ENCODE peak calls at places on chromosomes 3 and 15, in eight cellular contexts. T is activated CD8-positive, alpha-beta memory T cell treated with anti-CD3 and anti-CD28 coated beads, Interleukin-2, amount 50 U/mL, for 4 hours; F is HT1080; O is DMS 273 treated with DMSO at 0.1 percent for 48 hours; U is central memory CD8-positive, alpha-beta T cell; G is NB4; Y is DND-41; H is testis. N is an unnamed sample.

GRCh38 chr15:40115670-40116093 is 7.0 kb upstream of the BMF start:
- DNase-seq in F (peak), T (no peak), U (no peak), G (peak), O (no peak), H (peak), Y (peak), N (no peak)

GRCh38 chr3:195850857-195851531 is 39.3 kb upstream of the MUC4 start:
- DNase-seq in U (peak), Y (peak), G (peak), H (peak), O (peak), T (peak), F (peak), N (peak)

GRCh38 chr15:63476229-63476632 is 28.2 kb upstream of the USP3 start:
- DNase-seq in O (no peak), G (no peak), H (no peak), T (no peak), U (no peak), Y (no peak), F (peak), N (no peak)

GRCh38 chr3:51637941-51638471 is 33.0 kb upstream of the TEX264 start:
- DNase-seq in G (peak), T (no peak), F (peak), Y (peak), H (peak), O (peak), U (no peak), N (peak)

GRCh38 chr15:65414841-65415621 is 7.7 kb downstream of the IGDCC4 start:
- DNase-seq in T (no peak), U (no peak), O (peak), Y (no peak), F (no peak), H (peak), G (no peak), N (peak)

GRCh38 chr3:150248116-150248864 is 159.8 kb upstream of the TSC22D2 start:
- DNase-seq in O (no peak), G (no peak), F (peak), T (no peak), Y (no peak), U (no peak), H (no peak), N (no peak)

GRCh38 chr3:25468866-25469319 is 40.8 kb downstream of the RARB start:
- DNase-seq in Y (no peak), F (no peak), U (no peak), O (no peak), G (no peak), H (peak), T (no peak), N (no peak)

GRCh38 chr15:76178321-76178720 is 118.5 kb downstream of the TMEM266 start:
- DNase-seq in F (no peak), O (no peak), H (no peak), U (no peak), G (no peak), T (no peak), Y (no peak), N (no peak)

GRCh38 chr3:56467108-56467507 is 1.2 kb downstream of the ERC2 start:
- DNase-seq in F (peak), G (no peak), O (peak), H (peak), Y (no peak), U (no peak), T (no peak), N (peak)

GRCh38 chr3:15728766-15729165 is 69.0 kb downstream of the ANKRD28 start:
- DNase-seq in H (no peak), Y (no peak), T (no peak), G (no peak), U (no peak), O (no peak), F (no peak), N (no peak)

GRCh38 chr3:169390741-169391300 is 272.7 kb downstream of the MECOM start:
- DNase-seq in F (no peak), T (no peak), G (no peak), H (no peak), Y (no peak), O (peak), U (no peak), N (no peak)

GRCh38 chr3:64134882-64135281 is 90.4 kb downstream of the PRICKLE2 start:
- DNase-seq in G (no peak), H (no peak), F (no peak), T (no peak), U (no peak), Y (no peak), O (no peak), N (no peak)

GRCh38 chr3:10142707-10143560 is 1.4 kb downstream of the VHL start:
- DNase-seq in G (peak), O (no peak), Y (peak), F (no peak), U (no peak), H (no peak), T (no peak), N (no peak)

GRCh38 chr3:139564290-139564861 is 24.8 kb upstream of the RBP1 start:
- DNase-seq in O (peak), G (peak), F (no peak), H (peak), T (no peak), U (no peak), Y (no peak), N (peak)

GRCh38 chr15:34986326-34987181 is 1.5 kb downstream of the ZNF770 start:
- DNase-seq in H (no peak), G (no peak), O (no peak), T (no peak), U (no peak), F (no peak), Y (no peak), N (no peak)

GRCh38 chr3:136396916-136397315 is 146.8 kb downstream of the PCCB start:
- DNase-seq in T (no peak), Y (no peak), U (no peak), G (no peak), O (no peak), H (no peak), F (no peak), N (no peak)

GRCh38 chr3:9994086-9994844 is 7.6 kb upstream of the EMC3 start:
- DNase-seq in Y (no peak), H (no peak), T (no peak), U (no peak), G (no peak), F (no peak), O (no peak), N (no peak)

GRCh38 chr3:55434789-55435188 is 52.3 kb downstream of the WNT5A start:
- DNase-seq in U (no peak), T (no peak), H (no peak), O (no peak), Y (peak), F (peak), G (peak), N (no peak)

N was measured in NCI-H345.